ENCODE peak calls at places on chromosomes 7 and 10, in six cellular contexts. One of them, this sample, is unnamed.

GRCh38 chr10:1403508-1404230 is 333.7 kb downstream of the ADARB2 start:
- DNase-seq in progenitor cell of endocrine pancreas: no peak
- DNase-seq in GM10248: no peak
- DNase-seq in pancreas: no peak
- DNase-seq in AG09319: no peak
- DNase-seq in fibroblast of lung: no peak
- DNase-seq in this sample: no peak

GRCh38 chr7:112550468-112551060 is 69.8 kb downstream of the LSMEM1 start:
- DNase-seq in progenitor cell of endocrine pancreas: no peak
- DNase-seq in pancreas: no peak
- DNase-seq in GM10248: peak; percentile 57
- DNase-seq in AG09319: peak; percentile 25
- DNase-seq in fibroblast of lung: peak; percentile 82
- DNase-seq in this sample: peak; percentile 66

GRCh38 chr7:139817249-139817648 is 11.8 kb upstream of the TBXAS1 start:
- DNase-seq in progenitor cell of endocrine pancreas: no peak
- DNase-seq in AG09319: no peak
- DNase-seq in fibroblast of lung: no peak
- DNase-seq in pancreas: no peak
- DNase-seq in GM10248: no peak
- DNase-seq in this sample: no peak

GRCh38 chr10:11874568-11875182 is 51.5 kb downstream of the PROSER2 start:
- DNase-seq in GM10248: peak; percentile 63
- DNase-seq in fibroblast of lung: peak; percentile 30
- DNase-seq in AG09319: no peak
- DNase-seq in progenitor cell of endocrine pancreas: peak; percentile 54
- DNase-seq in pancreas: peak; percentile 59
- DNase-seq in this sample: peak; percentile 78

GRCh38 chr10:26860026-26860541 is 674 bp downstream of the ABI1 start:
- DNase-seq in AG09319: peak; percentile 38
- DNase-seq in GM10248: no peak
- DNase-seq in progenitor cell of endocrine pancreas: peak; percentile 57
- DNase-seq in fibroblast of lung: peak; percentile 73
- DNase-seq in pancreas: peak; percentile 66
- DNase-seq in this sample: peak; percentile 27

GRCh38 chr7:87111877-87112276 is 40.4 kb upstream of the DMTF1 start:
- DNase-seq in GM10248: no peak
- DNase-seq in pancreas: no peak
- DNase-seq in progenitor cell of endocrine pancreas: no peak
- DNase-seq in AG09319: no peak
- DNase-seq in fibroblast of lung: no peak
- DNase-seq in this sample: no peak

GRCh38 chr10:86041116-86041515 is 325.5 kb downstream of the GRID1 start:
- DNase-seq in fibroblast of lung: no peak
- DNase-seq in GM10248: no peak
- DNase-seq in pancreas: no peak
- DNase-seq in AG09319: no peak
- DNase-seq in progenitor cell of endocrine pancreas: no peak
- DNase-seq in this sample: no peak

GRCh38 chr7:33873981-33874750 is 31.2 kb upstream of the BMPER start:
- DNase-seq in pancreas: no peak
- DNase-seq in AG09319: no peak
- DNase-seq in progenitor cell of endocrine pancreas: no peak
- DNase-seq in GM10248: no peak
- DNase-seq in fibroblast of lung: peak; percentile 49
- DNase-seq in this sample: no peak

GRCh38 chr10:79301754-79302530 is 45.3 kb upstream of the PPIF start:
- DNase-seq in fibroblast of lung: no peak
- DNase-seq in progenitor cell of endocrine pancreas: no peak
- DNase-seq in AG09319: no peak
- DNase-seq in pancreas: no peak
- DNase-seq in GM10248: no peak
- DNase-seq in this sample: no peak

GRCh38 chr10:83577421-83577820 is 561.9 kb upstream of the GHITM start:
- DNase-seq in fibroblast of lung: no peak
- DNase-seq in AG09319: no peak
- DNase-seq in progenitor cell of endocrine pancreas: no peak
- DNase-seq in GM10248: no peak
- DNase-seq in pancreas: no peak
- DNase-seq in this sample: no peak

GRCh38 chr7:44537442-44537841 is 3.7 kb downstream of the NPC1L1 start:
- DNase-seq in progenitor cell of endocrine pancreas: no peak
- DNase-seq in fibroblast of lung: no peak
- DNase-seq in AG09319: no peak
- DNase-seq in GM10248: peak; percentile 4
- DNase-seq in pancreas: no peak
- DNase-seq in this sample: peak; percentile 13

GRCh38 chr10:53209941-53210611 is 437.5 kb upstream of the MBL2 start:
- DNase-seq in pancreas: no peak
- DNase-seq in GM10248: no peak
- DNase-seq in AG09319: no peak
- DNase-seq in fibroblast of lung: peak; percentile 42
- DNase-seq in progenitor cell of endocrine pancreas: no peak
- DNase-seq in this sample: no peak

GRCh38 chr7:2610466-2610865 is 21.3 kb upstream of the TTYH3 start:
- DNase-seq in AG09319: no peak
- DNase-seq in GM10248: no peak
- DNase-seq in pancreas: no peak
- DNase-seq in progenitor cell of endocrine pancreas: no peak
- DNase-seq in fibroblast of lung: no peak
- DNase-seq in this sample: no peak

GRCh38 chr10:131514454-131514853 is 202.9 kb upstream of the TCERG1L start:
- DNase-seq in AG09319: no peak
- DNase-seq in GM10248: no peak
- DNase-seq in progenitor cell of endocrine pancreas: no peak
- DNase-seq in fibroblast of lung: no peak
- DNase-seq in pancreas: no peak
- DNase-seq in this sample: no peak

GRCh38 chr7:26328498-26329390 is 37.1 kb downstream of the SNX10 start:
- DNase-seq in GM10248: no peak
- DNase-seq in fibroblast of lung: no peak
- DNase-seq in progenitor cell of endocrine pancreas: no peak
- DNase-seq in AG09319: no peak
- DNase-seq in pancreas: no peak
- DNase-seq in this sample: no peak

GRCh38 chr10:75540357-75541335 is 109.2 kb downstream of the LRMDA start:
- DNase-seq in AG09319: no peak
- DNase-seq in GM10248: no peak
- DNase-seq in pancreas: no peak
- DNase-seq in progenitor cell of endocrine pancreas: no peak
- DNase-seq in fibroblast of lung: no peak
- DNase-seq in this sample: no peak
- TF ChIP-seq CTCF in AG09319: no peak
- TF ChIP-seq CTCF in GM10248: no peak
- TF ChIP-seq CTCF in pancreas: no peak
- TF ChIP-seq CTCF in progenitor cell of endocrine pancreas: peak; percentile 16
- TF ChIP-seq CTCF in fibroblast of lung: no peak
- TF ChIP-seq CTCF in this sample: no peak

GRCh38 chr7:135362871-135363270 is 129.2 kb downstream of the STRA8 start:
- DNase-seq in progenitor cell of endocrine pancreas: no peak
- DNase-seq in AG09319: no peak
- DNase-seq in pancreas: no peak
- DNase-seq in GM10248: no peak
- DNase-seq in fibroblast of lung: no peak
- DNase-seq in this sample: no peak
- TF ChIP-seq CTCF in progenitor cell of endocrine pancreas: no peak
- TF ChIP-seq CTCF in AG09319: no peak
- TF ChIP-seq CTCF in pancreas: no peak
- TF ChIP-seq CTCF in GM10248: no peak
- TF ChIP-seq CTCF in fibroblast of lung: peak; percentile 6
- TF ChIP-seq CTCF in this sample: no peak

DNA sequence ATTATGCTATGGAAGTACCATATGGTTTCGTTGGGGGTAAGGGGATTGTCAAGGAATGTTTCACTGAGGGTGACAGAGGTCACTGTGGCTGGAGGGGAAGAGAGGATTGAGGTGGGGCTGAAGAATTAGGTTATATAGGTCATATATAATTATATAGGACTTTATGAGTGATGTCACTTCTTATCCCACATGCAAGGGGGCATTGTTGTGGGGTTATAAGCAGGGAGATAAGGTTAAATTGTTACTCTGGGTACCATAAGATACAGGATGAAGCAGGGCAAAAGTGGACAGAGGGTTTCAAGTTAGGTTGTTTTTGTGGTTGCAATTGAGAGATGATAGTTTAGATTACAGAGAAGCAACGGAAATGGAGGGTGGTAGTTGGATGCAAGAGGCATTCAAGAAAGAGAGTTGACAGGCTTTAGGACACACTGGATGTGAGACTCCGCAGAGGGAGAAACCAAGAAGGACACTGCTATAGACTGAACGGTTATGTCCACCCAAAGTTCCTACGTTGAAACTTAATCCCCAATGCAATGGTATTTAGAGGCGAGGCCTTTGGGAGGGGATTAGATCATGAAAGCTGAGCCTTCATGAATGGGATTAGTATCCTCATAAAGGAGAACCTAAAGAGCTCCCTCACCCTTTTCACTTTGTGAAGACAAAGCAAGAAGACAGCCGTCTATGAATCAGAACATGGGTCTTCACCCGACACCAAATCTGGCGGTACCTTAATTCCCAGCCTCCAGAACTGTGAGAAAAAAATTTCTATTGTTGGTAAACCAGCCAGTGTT is 7.0 kb upstream of the PRR15 start:
- DNase-seq in pancreas: no peak
- DNase-seq in GM10248: no peak
- DNase-seq in fibroblast of lung: no peak
- DNase-seq in progenitor cell of endocrine pancreas: no peak
- DNase-seq in AG09319: no peak
- DNase-seq in this sample: no peak
- TF ChIP-seq CTCF in pancreas: no peak
- TF ChIP-seq CTCF in GM10248: no peak
- TF ChIP-seq CTCF in fibroblast of lung: no peak
- TF ChIP-seq CTCF in progenitor cell of endocrine pancreas: no peak
- TF ChIP-seq CTCF in AG09319: no peak
- TF ChIP-seq CTCF in this sample: no peak

DNA sequence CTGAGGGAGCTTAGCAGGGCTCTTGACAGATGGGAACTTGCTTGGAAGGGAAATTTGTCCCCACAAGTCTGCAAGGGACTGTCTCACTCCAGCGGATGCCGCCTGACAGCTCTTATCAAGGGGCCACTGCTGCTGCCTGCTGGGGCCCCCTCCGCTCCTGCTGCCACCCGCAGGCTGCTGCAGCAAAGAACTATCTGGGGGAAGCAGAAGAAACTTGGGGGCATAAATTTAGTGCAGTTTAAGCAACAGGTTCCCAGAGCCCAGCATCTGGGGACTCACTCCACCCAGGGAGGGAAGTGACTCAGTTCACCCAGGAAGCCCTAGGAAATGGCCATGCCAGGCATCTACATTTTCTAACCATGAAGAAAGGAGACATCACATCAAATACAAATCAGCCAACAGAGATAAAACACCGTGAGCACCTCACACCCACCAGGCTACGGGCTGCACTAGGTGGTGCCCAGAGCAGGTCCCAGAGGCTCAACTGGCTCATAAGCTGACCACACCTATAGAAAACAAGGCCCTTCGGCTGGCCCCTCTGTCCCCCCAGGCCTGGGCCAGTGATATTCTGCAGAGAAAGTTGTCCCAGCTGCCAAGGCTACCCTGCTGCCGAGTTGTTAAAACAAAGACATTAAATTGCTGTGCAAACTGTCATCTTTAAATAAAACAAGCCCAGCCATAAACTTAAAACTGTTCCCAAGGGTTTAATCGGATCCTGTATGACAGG is 3.7 kb downstream of the RGS10 start:
- DNase-seq in GM10248: peak; percentile 38
- DNase-seq in pancreas: no peak
- DNase-seq in fibroblast of lung: no peak
- DNase-seq in AG09319: no peak
- DNase-seq in progenitor cell of endocrine pancreas: no peak
- DNase-seq in this sample: no peak
- TF ChIP-seq CTCF in GM10248: peak; percentile 23
- TF ChIP-seq CTCF in pancreas: no peak
- TF ChIP-seq CTCF in fibroblast of lung: no peak
- TF ChIP-seq CTCF in AG09319: no peak
- TF ChIP-seq CTCF in progenitor cell of endocrine pancreas: no peak
- TF ChIP-seq CTCF in this sample: peak; percentile 40

DNA sequence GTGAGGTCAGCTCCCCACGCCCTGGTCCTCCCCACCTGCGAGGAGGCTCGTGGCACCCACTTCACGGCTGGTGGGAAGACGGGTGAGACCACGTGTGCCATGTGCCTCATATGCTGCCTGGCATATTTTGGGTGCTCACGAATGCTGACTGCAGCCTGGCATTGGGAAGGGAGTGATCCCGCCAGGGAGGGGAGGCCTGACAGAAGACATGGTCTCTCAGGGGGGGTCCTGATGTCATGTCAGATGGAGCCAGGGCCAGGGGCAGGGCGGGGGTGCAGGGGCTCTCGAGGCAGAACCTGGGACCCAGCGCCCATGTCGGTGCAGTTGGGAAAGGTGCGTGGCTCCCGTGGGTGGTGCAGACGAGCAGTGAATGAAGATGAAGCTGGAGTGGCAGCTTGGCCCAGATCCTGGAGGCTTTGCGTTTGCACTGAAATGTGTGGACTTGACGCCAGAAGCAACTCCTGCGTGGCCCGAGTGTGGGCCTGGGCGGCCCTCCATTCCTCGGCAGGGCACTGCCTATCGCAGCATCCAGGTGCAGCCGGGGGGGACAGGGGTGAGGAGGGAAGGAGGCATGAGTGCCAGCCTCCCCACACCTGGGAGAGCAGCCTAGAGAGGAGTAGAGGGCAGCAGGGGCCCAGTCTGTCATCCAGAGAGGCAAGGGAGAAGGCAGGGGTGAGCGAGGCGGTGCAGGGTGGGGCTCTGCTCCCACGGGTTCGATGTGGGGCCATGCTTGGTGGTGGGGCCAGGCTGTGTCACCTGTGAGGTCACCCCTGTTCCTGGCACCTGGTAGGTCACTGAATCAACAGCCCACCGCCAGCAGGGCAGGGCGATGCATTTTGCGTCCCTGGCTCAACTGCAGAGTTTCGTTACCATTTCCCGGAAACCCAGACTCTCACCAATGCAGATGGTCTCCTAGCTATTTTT is 385.6 kb downstream of the DNAJB6 start:
- DNase-seq in pancreas: no peak
- DNase-seq in fibroblast of lung: no peak
- DNase-seq in GM10248: no peak
- DNase-seq in progenitor cell of endocrine pancreas: no peak
- DNase-seq in AG09319: no peak
- DNase-seq in this sample: no peak
- TF ChIP-seq CTCF in pancreas: no peak
- TF ChIP-seq CTCF in fibroblast of lung: no peak
- TF ChIP-seq CTCF in GM10248: no peak
- TF ChIP-seq CTCF in progenitor cell of endocrine pancreas: no peak
- TF ChIP-seq CTCF in AG09319: no peak
- TF ChIP-seq CTCF in this sample: no peak

This sample was measured in GM13976.